ENCODE peak calls at places on chromosomes 2 and 18, in eight cellular contexts. N is transverse colon, B is progenitor cell of endocrine pancreas, O is GM13977, Y is left ventricle myocardium inferior, M is omental fat pad, E is sigmoid colon, A is body of pancreas. S is an unnamed sample.

GRCh38 chr2:43240762-43241150 is 14.3 kb upstream of the ZFP36L2 start:
- DNase-seq in N (no peak), Y (no peak), B (no peak), E (no peak), A (no peak), O (no peak), M (no peak), S (no peak)

GRCh38 chr2:236562434-236562833 is 7.2 kb upstream of the ACKR3 start:
- DNase-seq in A (peak), Y (no peak), N (no peak), M (no peak), B (no peak), O (no peak), E (no peak), S (no peak)

GRCh38 chr2:16828828-16829160 is 163.2 kb upstream of the CYRIA start:
- DNase-seq in N (no peak), A (no peak), E (no peak), O (no peak), Y (no peak), M (no peak), B (no peak), S (no peak)

GRCh38 chr2:99881901-99882591 is 260.3 kb downstream of the AFF3 start:
- DNase-seq in A (no peak), E (no peak), O (no peak), B (no peak), M (no peak), Y (no peak), N (no peak), S (no peak)

GRCh38 chr2:211033765-211034164 is 477.4 kb downstream of the CPS1 start:
- DNase-seq in N (no peak), Y (no peak), A (no peak), E (no peak), B (no peak), O (no peak), M (no peak), S (no peak)

GRCh38 chr2:223611061-223611460 is 8.9 kb upstream of the SCG2 start:
- DNase-seq in O (no peak), N (no peak), A (no peak), B (no peak), Y (no peak), E (no peak), M (no peak), S (no peak)

GRCh38 chr2:61184263-61184662 is 22.3 kb downstream of the C2orf74 start:
- DNase-seq in N (no peak), M (no peak), O (no peak), Y (no peak), A (no peak), B (no peak), E (no peak), S (no peak)

GRCh38 chr2:127753374-127753773 is 52.1 kb downstream of the SFT2D3 start:
- DNase-seq in M (no peak), A (no peak), N (no peak), Y (no peak), E (no peak), O (no peak), B (no peak), S (no peak)

GRCh38 chr2:178863856-178864620 is 56.8 kb upstream of the TTN start:
- DNase-seq in O (no peak), B (no peak), M (no peak), A (peak), Y (peak), N (no peak), E (peak), S (no peak)

GRCh38 chr2:10493075-10493635 is 45.0 kb upstream of the ODC1 start:
- DNase-seq in A (no peak), Y (no peak), B (no peak), N (no peak), E (no peak), O (no peak), M (no peak), S (no peak)
- TF ChIP-seq CTCF in A (no peak), Y (no peak), B (no peak), N (no peak), E (no peak), O (no peak), M (no peak), S (no peak)

DNA sequence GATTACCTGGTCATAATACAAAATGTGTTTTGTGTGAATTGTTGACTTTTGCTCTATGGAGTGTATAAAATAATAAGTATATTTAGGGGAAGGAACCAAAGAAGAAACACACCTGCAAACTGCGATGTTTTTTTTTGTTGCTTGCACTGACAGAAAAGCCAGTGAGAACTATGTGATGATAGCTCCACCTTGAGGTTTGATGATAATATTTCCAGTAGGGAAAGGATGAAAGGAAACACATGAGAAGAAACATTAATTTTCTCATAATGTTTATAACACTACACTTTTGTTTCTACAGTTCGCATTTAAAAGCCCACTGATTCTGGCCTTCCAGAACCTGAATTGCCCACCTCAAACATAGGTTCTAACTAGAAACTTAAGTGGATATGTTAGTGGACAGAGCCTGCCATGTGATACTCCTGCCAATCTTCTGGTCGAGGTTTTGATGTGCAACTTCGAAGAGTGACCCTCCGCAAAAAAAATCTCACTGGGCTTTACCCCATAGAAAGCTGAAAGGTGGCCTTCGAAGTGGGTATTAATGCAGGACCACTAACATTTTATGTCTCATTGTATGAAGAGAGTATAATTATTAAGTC is 476.4 kb upstream of the SPHKAP start:
- DNase-seq in M (no peak), A (no peak), N (no peak), O (peak), B (no peak), E (no peak), Y (no peak), S (no peak)
- TF ChIP-seq CTCF in M (no peak), A (peak), N (peak), O (peak), B (peak), E (no peak), Y (peak), S (peak)

GRCh38 chr2:18455256-18455862 is 105.1 kb downstream of the RDH14 start:
- DNase-seq in E (no peak), N (no peak), M (no peak), A (peak), B (peak), Y (no peak), O (no peak), S (no peak)
- TF ChIP-seq CTCF in E (no peak), N (no peak), M (no peak), A (peak), B (peak), Y (peak), O (no peak), S (peak)

GRCh38 chr2:151792589-151792988 is 35.6 kb downstream of the ARL5A start:
- DNase-seq in E (no peak), A (no peak), M (no peak), O (no peak), Y (no peak), B (no peak), N (no peak), S (no peak)
- TF ChIP-seq CTCF in E (no peak), A (no peak), M (no peak), O (no peak), Y (no peak), B (no peak), N (no peak), S (no peak)

DNA sequence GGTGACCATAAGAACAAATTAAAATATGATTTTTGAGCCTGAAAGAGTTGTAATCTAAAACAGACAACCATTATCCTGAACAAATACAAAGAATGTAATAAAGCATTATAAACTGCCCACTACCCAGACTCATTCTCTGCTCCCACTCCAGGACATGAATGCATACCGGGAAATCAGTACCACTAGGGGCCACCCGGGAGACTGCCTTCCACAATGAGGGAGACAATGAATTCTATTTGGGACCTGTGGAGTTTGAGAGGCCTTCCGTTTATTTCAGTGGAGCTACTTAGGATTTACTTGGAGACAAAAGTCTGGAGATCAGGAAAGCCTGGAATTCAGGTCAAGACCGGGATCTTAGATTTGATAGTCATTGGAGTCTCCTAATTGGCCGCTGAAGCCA is 50.0 kb downstream of the NAB1 start:
- DNase-seq in B (no peak), E (no peak), A (no peak), N (no peak), M (no peak), O (no peak), Y (no peak), S (no peak)
- TF ChIP-seq CTCF in B (peak), E (no peak), A (no peak), N (no peak), M (no peak), O (no peak), Y (peak), S (no peak)

GRCh38 chr2:136255648-136256461 is 137.9 kb upstream of the CXCR4 start:
- DNase-seq in N (no peak), O (peak), M (no peak), B (no peak), A (no peak), Y (no peak), E (no peak), S (no peak)
- TF ChIP-seq CTCF in N (no peak), O (peak), M (no peak), B (no peak), A (no peak), Y (no peak), E (no peak), S (no peak)

GRCh38 chr2:241598061-241598460 is 38.9 kb downstream of the THAP4 start:
- DNase-seq in A (no peak), Y (no peak), E (no peak), N (no peak), O (no peak), B (no peak), M (no peak), S (no peak)

GRCh38 chr2:241598487-241598886 is 38.5 kb downstream of the THAP4 start:
- DNase-seq in O (no peak), Y (no peak), B (no peak), N (no peak), M (no peak), A (peak), E (no peak), S (no peak)

GRCh38 chr2:241595600-241596140 is 37.1 kb downstream of the BOK start:
- DNase-seq in B (no peak), A (no peak), E (no peak), O (no peak), M (no peak), Y (no peak), N (no peak), S (no peak)

GRCh38 chr2:241601841-241602240 is 35.1 kb downstream of the THAP4 start:
- DNase-seq in O (no peak), Y (no peak), A (no peak), E (no peak), M (no peak), B (no peak), N (no peak), S (no peak)

DNA sequence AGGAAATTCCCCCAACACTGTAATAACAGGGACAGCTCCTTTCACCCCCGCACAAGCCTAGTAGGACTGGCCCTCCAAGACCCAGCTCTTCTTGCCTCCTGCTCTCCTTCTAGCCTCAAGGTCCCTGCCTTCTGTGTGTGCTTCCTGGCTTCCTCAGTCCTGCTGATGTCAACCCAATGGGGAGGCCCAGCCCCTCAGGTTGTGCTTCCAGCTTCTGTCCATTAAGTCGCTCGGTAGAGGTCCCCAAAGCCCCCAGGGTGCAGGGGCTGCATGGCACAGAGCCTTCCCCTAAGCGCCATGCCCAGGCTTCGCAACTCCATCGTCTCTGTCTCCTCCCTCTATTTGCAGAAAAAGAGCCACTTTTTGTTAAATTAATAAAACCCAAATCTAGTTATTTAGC is 39.0 kb downstream of the BOK start:
- DNase-seq in E (no peak), A (no peak), B (no peak), Y (no peak), N (no peak), O (no peak), M (no peak), S (no peak)
- TF ChIP-seq CTCF in E (no peak), A (no peak), B (no peak), Y (no peak), N (no peak), O (no peak), M (no peak), S (no peak)

DNA sequence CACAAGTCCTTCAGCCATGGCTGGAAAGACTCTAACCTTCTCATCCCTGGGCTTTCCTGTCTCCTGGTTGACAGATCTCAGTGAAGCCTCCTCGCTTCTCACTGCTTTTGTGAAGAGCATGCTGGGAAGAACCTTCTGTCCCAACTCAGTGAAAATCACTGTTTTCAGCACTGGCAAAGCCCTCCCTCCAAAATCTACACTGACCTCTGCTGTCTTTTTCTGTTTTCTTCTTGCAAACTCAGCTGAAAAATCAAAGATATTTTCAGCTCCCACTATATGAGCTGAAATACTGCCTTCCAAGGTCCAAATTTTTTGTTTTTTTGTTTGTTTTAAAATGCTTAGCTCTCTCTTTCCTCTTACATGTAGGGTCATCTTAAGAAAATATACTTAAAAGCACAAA is 266.2 kb upstream of the AGAP1 start:
- DNase-seq in B (no peak), E (no peak), N (no peak), O (no peak), Y (no peak), A (no peak), M (no peak), S (no peak)
- TF ChIP-seq CTCF in B (no peak), E (no peak), N (no peak), O (no peak), Y (no peak), A (no peak), M (no peak), S (no peak)

DNA sequence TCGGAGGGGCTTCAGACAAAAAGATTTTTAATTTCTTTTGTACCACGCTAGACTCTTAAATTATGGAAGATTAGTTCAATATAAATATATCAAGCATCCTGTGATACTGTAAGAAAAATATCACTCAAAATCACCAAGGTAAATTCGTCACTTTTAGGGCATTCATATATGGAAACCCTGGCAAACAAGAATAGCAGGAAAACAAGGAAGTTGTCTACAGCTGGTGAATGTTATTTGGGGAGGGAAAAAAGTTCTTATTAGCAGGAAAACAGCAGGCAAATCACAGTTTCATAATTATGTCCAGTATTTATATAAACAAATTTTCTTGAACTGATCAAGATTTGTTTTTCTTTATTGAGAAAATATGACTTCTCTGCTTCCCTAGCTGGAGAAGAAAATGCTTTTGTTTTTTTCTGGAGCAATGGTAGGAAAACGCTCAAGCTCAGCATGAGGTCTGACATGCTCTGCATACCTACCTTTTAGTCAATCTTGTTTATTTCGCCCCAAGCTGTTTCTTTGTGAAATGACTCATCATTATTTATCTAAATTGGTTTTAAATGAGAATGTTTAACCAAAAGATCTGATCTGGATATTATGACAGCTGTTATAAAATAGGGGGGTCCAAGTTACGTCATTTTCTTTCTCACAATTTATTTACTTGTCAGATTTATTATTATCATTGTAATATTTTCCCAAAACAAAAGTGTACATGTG is 14.7 kb downstream of the LINC00305 start:
- DNase-seq in B (no peak), M (no peak), E (no peak), A (no peak), Y (no peak), N (no peak), O (no peak), S (no peak)
- TF ChIP-seq CTCF in B (no peak), M (no peak), E (no peak), A (no peak), Y (no peak), N (no peak), O (no peak), S (no peak)

GRCh38 chr2:182101263-182101662 is 115.6 kb downstream of the PPP1R1C start:
- DNase-seq in O (no peak), N (no peak), M (no peak), E (no peak), A (no peak), Y (no peak), B (no peak), S (no peak)
- TF ChIP-seq CTCF in O (peak), N (no peak), M (no peak), E (no peak), A (no peak), Y (peak), B (peak), S (peak)